ENCODE peak calls at places on chromosomes 2 and 18, in six cellular contexts. J is uterus, P is GM12892, R is H54, U is A549, Z is adrenal gland. I is an unnamed sample.

GRCh38 chr2:16738361-16739225 is 73.0 kb upstream of the CYRIA start:
- DNase-seq in J (no peak), Z (no peak), U (no peak), R (no peak), P (no peak), I (no peak)

GRCh38 chr2:148796735-148797512 is 78.1 kb upstream of the KIF5C start:
- DNase-seq in J (no peak), Z (no peak), R (no peak), U (no peak), P (no peak), I (no peak)

GRCh38 chr2:171330155-171330956 is 103.4 kb downstream of the METTL8 start:
- DNase-seq in P (no peak), J (no peak), Z (no peak), R (no peak), U (no peak), I (no peak)

GRCh38 chr2:178756843-178757242 is 50.4 kb downstream of the TTN start:
- DNase-seq in U (no peak), R (peak; percentile 3), J (no peak), P (no peak), Z (no peak), I (no peak)

GRCh38 chr2:36633470-36634092 is 35.6 kb upstream of the FEZ2 start:
- DNase-seq in J (no peak), P (no peak), R (no peak), U (no peak), Z (no peak), I (no peak)

GRCh38 chr2:84904717-84905174 is 710 bp upstream of the TMSB10 start:
- DNase-seq in R (no peak), P (no peak), J (peak; percentile 71), Z (peak; percentile 67), U (peak; percentile 80), I (peak; percentile 83)

GRCh38 chr2:18639756-18640453 is 50.5 kb upstream of the NT5C1B start:
- DNase-seq in U (no peak), J (no peak), Z (no peak), P (no peak), R (no peak), I (no peak)

GRCh38 chr2:66866331-66867037 is 431.6 kb downstream of the MEIS1 start:
- DNase-seq in P (no peak), Z (no peak), R (no peak), J (no peak), U (no peak), I (no peak)

GRCh38 chr2:18117592-18117991 is 239.1 kb downstream of the KCNS3 start:
- DNase-seq in R (peak; percentile 15), P (no peak), Z (peak; percentile 49), J (no peak), U (peak; percentile 43), I (peak; percentile 46)

GRCh38 chr2:189347540-189347939 is 93.7 kb upstream of the WDR75 start:
- DNase-seq in U (peak; percentile 90), J (peak; percentile 22), Z (peak; percentile 75), R (no peak), P (no peak), I (no peak)

GRCh38 chr18:46302866-46303485 is 198.8 kb downstream of the HAUS1 start:
- DNase-seq in Z (no peak), J (no peak), P (no peak), U (no peak), R (no peak), I (no peak)

GRCh38 chr2:101790856-101791255 is 93.3 kb downstream of the MAP4K4 start:
- DNase-seq in J (peak; percentile 56), R (no peak), P (no peak), U (no peak), Z (no peak), I (no peak)

GRCh38 chr18:24727685-24728084 is 267.2 kb downstream of the HRH4 start:
- DNase-seq in R (no peak), P (no peak), J (no peak), Z (no peak), U (no peak), I (no peak)

GRCh38 chr18:26458526-26459232 is 89.7 kb downstream of the KCTD1 start:
- DNase-seq in P (peak; percentile 46), U (no peak), J (no peak), R (no peak), Z (no peak), I (no peak)

GRCh38 chr2:227406177-227407031 is 18.7 kb upstream of the SCYGR1 start:
- DNase-seq in P (no peak), U (peak; percentile 98), J (peak; percentile 47), R (peak; percentile 66), Z (peak; percentile 82), I (peak; percentile 73)

GRCh38 chr2:236171213-236172201 is 3.3 kb upstream of the GBX2 start:
- DNase-seq in Z (no peak), U (no peak), R (no peak), P (no peak), J (no peak), I (no peak)

GRCh38 chr2:65130440-65131175 is 702 bp upstream of the RAB1A start:
- DNase-seq in U (no peak), R (no peak), P (peak; percentile 6), J (no peak), Z (no peak), I (no peak)
- TF ChIP-seq POLR2A in U (peak; percentile 64), R (peak; percentile 41), P (peak; percentile 53), J (no peak), Z (no peak), I (no peak)

GRCh38 chr2:47344890-47345583 is 57.9 kb upstream of the MSH2 start:
- DNase-seq in U (peak; percentile 99), P (no peak), R (peak; percentile 96), Z (peak; percentile 88), J (peak; percentile 29), I (peak; percentile 88)
- TF ChIP-seq POLR2A in U (peak; percentile 37), P (no peak), R (peak; percentile 59), Z (no peak), J (peak; percentile 42), I (no peak)

GRCh38 chr2:10125842-10126596 is 3.5 kb downstream of the RRM2 start:
- DNase-seq in R (no peak), P (no peak), J (no peak), U (no peak), Z (no peak), I (no peak)
- TF ChIP-seq POLR2A in R (no peak), P (peak; percentile 48), J (no peak), U (no peak), Z (no peak), I (no peak)

DNA sequence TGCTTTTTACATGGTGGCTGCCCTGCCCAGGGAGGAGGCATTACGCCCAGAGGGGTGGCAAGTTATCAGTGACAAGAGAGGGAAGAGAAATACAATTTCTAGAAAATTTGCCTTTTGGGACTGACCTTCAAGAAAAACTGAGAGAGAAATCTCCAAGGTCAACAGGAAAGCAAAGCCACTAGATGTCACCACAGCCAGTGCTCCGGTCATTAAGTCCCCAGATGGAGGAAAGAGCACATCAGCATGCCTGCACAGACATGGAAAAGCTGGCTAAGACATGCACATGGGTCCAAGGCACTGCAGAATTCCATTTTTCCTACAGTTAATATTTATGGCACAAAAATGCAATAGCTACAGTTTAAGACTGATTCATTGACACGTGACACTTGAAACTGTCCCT is 21.0 kb downstream of the FHL2 start:
- DNase-seq in P (no peak), Z (no peak), J (no peak), R (no peak), U (no peak), I (no peak)
- TF ChIP-seq POLR2A in P (no peak), Z (no peak), J (no peak), R (no peak), U (no peak), I (no peak)

DNA sequence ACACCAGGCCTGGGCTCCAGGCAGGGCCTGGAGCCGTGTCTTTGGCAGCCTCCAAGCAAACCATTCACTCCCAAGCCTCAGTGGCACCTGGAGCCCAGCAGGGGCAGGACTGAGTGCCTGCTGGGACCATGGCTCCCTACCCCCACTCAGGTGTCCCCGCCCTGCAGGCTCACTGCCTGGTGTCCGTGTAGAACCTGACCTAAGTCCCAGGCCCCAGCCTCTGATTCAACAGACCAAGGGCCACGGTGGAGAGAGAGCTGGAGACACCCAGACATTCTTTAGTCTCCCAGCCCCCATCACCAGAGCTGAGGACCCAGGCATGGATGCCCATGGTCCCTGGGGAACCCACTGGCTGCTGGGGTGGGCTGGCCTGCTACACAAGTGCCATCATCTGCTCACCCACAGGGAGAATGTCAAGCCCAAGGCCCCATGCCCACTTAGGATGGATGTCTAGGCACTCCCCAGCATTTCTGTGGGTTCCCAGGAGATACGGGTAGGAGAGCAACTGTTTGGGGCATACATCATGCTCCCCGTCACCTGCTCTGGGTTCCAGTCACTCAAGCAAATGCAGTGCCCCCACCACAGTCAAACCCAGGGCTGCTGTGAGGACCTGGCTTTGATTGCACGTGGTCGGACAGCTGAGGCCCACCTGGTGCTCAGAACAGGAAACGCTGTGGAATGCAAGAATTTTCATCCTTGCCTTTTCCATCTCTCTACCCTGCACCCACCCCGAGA is 42.9 kb upstream of the ATG16L1 start:
- DNase-seq in U (peak; percentile 31), J (no peak), R (peak; percentile 75), Z (no peak), P (no peak), I (no peak)
- TF ChIP-seq POLR2A in U (no peak), J (no peak), R (no peak), Z (no peak), P (peak; percentile 59), I (no peak)

GRCh38 chr2:121699421-121700328 is 37.0 kb downstream of the NIFK start:
- DNase-seq in P (peak; percentile 59), Z (peak; percentile 71), J (no peak), U (peak; percentile 78), R (peak; percentile 82), I (peak; percentile 64)
- TF ChIP-seq POLR2A in P (peak; percentile 46), Z (no peak), J (no peak), U (no peak), R (no peak), I (no peak)

GRCh38 chr2:46569061-46569560 is 89.7 kb downstream of the TMEM247 start:
- DNase-seq in U (no peak), Z (peak; percentile 24), P (no peak), R (no peak), J (no peak), I (no peak)
- TF ChIP-seq POLR2A in U (no peak), Z (no peak), P (peak; percentile 53), R (no peak), J (no peak), I (no peak)

DNA sequence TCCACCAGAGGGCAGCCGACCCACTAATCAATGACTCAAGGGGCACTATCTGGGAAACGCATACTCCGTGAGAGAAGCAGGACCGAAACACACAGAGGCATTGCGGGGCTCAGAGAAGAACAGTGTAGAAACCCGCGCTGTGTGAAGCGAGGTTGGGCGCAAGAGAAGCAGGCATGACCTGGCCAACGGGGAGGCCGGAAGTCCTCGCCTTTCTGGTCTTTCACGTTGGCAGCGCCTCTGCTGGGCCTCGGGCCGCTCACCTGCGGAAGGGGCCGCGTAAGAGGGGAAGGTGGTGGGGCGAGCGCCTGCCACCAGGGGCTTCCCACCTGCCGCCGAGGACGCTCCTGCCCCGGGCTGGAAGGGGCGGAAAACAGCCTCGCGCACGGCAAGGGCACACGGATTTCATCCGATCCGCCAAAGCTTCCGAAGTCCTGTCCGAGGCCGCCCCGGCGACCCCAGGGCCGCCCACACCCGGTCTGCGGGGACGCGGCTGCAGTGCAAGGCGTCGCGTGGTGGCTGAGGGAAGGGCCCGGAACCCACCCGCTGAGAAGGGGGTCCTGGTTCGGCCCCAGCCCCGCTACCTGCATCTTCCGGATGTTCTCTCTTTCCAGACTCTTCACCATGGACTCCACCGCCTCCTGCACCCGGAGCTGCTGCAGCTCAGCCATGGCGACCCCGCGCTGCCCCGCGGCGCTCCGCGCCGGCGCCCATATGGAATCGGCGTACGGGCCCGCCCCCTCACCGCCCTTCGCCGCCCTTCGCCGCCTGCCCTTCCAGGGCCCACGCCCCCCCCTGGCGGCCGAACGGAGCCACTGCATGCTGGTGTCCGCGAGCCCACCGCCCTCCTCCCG is at the start of gene FAM136A:
- DNase-seq in U (peak; percentile 89), P (peak; percentile 84), J (peak; percentile 87), R (peak; percentile 74), Z (peak; percentile 82), I (peak; percentile 90)
- TF ChIP-seq POLR2A in U (peak; percentile 96), P (peak; percentile 86), J (peak; percentile 40), R (peak; percentile 71), Z (no peak), I (no peak)

I was measured in stomach.